ENCODE peak calls at places on chromosomes 16 and 17, in four cellular contexts. D is psoas muscle, B is small intestine, U is Panc1. M is an unnamed sample.

GRCh38 chr17:29645516-29646051 is 22.9 kb upstream of the CORO6 start:
- DNase-seq in D (peak; percentile 90), B (no peak), U (no peak), M (peak; percentile 93)

GRCh38 chr17:31074772-31075538 is 19.8 kb upstream of the NF1 start:
- DNase-seq in D (no peak), B (no peak), U (no peak), M (no peak)

GRCh38 chr16:77290451-77291110 is 91.4 kb downstream of the SYCE1L start:
- DNase-seq in D (no peak), B (no peak), U (no peak), M (no peak)

GRCh38 chr17:82315703-82316358 is 1.6 kb downstream of the CD7 start:
- DNase-seq in D (no peak), B (peak; percentile 39), U (no peak), M (no peak)

GRCh38 chr17:32497431-32498205 is 10.8 kb downstream of the CDK5R1 start:
- DNase-seq in D (peak; percentile 55), B (no peak), U (no peak), M (no peak)

GRCh38 chr16:2150418-2151187 is 2.2 kb downstream of the RAB26 start:
- DNase-seq in D (no peak), B (peak; percentile 61), U (no peak), M (no peak)

GRCh38 chr17:71936977-71937376 is 183.8 kb upstream of the SOX9 start:
- DNase-seq in D (no peak), B (no peak), U (no peak), M (no peak)

GRCh38 chr16:80806957-80807356 is 2.6 kb upstream of the CDYL2 start:
- DNase-seq in D (no peak), B (no peak), U (no peak), M (no peak)

GRCh38 chr17:79065105-79065670 is 9.4 kb upstream of the ENGASE start:
- DNase-seq in D (no peak), B (peak; percentile 77), U (no peak), M (no peak)

GRCh38 chr17:40903129-40903847 is 18.2 kb upstream of the KRT20 start:
- DNase-seq in D (no peak), B (peak; percentile 95), U (no peak), M (no peak)

GRCh38 chr17:43769426-43769825 is 9.4 kb downstream of the DUSP3 start:
- DNase-seq in D (no peak), B (no peak), U (no peak), M (no peak)

GRCh38 chr17:7413346-7413985 is 5.8 kb downstream of the NLGN2 start:
- DNase-seq in D (peak; percentile 46), B (no peak), U (no peak), M (no peak)

GRCh38 chr17:78623541-78623940 is 46.3 kb upstream of the DNAH17 start:
- DNase-seq in D (no peak), B (no peak), U (no peak), M (no peak)

GRCh38 chr17:69043098-69043497 is 17.6 kb downstream of the ABCA9 start:
- DNase-seq in D (no peak), B (peak; percentile 20), U (no peak), M (no peak)

GRCh38 chr17:69050999-69051775 is 9.5 kb downstream of the ABCA9 start:
- DNase-seq in D (no peak), B (no peak), U (no peak), M (no peak)

GRCh38 chr17:69048634-69049033 is 12.1 kb downstream of the ABCA9 start:
- DNase-seq in D (no peak), B (no peak), U (no peak), M (no peak)

GRCh38 chr17:69046130-69046807 is 14.5 kb downstream of the ABCA9 start:
- DNase-seq in D (no peak), B (no peak), U (no peak), M (no peak)

GRCh38 chr17:69047368-69048263 is 13.1 kb downstream of the ABCA9 start:
- DNase-seq in D (peak; percentile 70), B (peak; percentile 93), U (no peak), M (peak; percentile 84)
- H3K4me3 ChIP-seq in D (no peak overlapping the region), B (no peak overlapping the region), U (no peak overlapping the region), M (no peak overlapping the region)

GRCh38 chr17:17694229-17695081 is 13.2 kb downstream of the RAI1 start:
- DNase-seq in D (peak; percentile 84), B (peak; percentile 60), U (no peak), M (peak; percentile 82)

GRCh38 chr17:17691468-17692263 is 10.4 kb downstream of the RAI1 start:
- DNase-seq in D (no peak), B (no peak), U (no peak), M (no peak)

GRCh38 chr17:17693955-17694228 is 12.6 kb downstream of the RAI1 start:
- DNase-seq in D (no peak), B (no peak), U (no peak), M (no peak)

GRCh38 chr17:17693253-17693954 is 12.1 kb downstream of the RAI1 start:
- DNase-seq in D (peak; percentile 75), B (peak; percentile 40), U (no peak), M (no peak)

GRCh38 chr17:17692353-17693252 is 11.3 kb downstream of the RAI1 start:
- DNase-seq in D (no peak), B (peak; percentile 38), U (no peak), M (no peak)
- H3K27ac ChIP-seq in D (peak overlapping the region; percentile 93), B (no peak overlapping the region), U (peak overlapping the region; percentile 99), M (peak overlapping the region; percentile 97)

GRCh38 chr16:50273888-50274770 is 7.8 kb downstream of the ADCY7 start:
- DNase-seq in D (peak; percentile 59), B (peak; percentile 32), U (no peak), M (no peak)
- H3K4me3 ChIP-seq in D (peak overlapping the region; percentile 30), B (no peak overlapping the region), U (no peak overlapping the region), M (peak overlapping the region; percentile 29)

GRCh38 chr16:4517812-4518211 is 20.8 kb downstream of the CDIP1 start:
- DNase-seq in D (no peak), B (no peak), U (no peak), M (no peak)

GRCh38 chr16:4518281-4518680 is 20.3 kb downstream of the CDIP1 start:
- DNase-seq in D (no peak), B (no peak), U (no peak), M (no peak)

GRCh38 chr16:4520913-4521312 is 17.7 kb downstream of the CDIP1 start:
- DNase-seq in D (no peak), B (no peak), U (no peak), M (no peak)

GRCh38 chr16:4521971-4522623 is 16.5 kb downstream of the CDIP1 start:
- DNase-seq in D (peak; percentile 80), B (no peak), U (no peak), M (no peak)

GRCh38 chr16:4519274-4520058 is 19.1 kb downstream of the CDIP1 start:
- DNase-seq in D (no peak), B (no peak), U (no peak), M (no peak)
- H3K27ac ChIP-seq in D (no peak overlapping the region), B (no peak overlapping the region), U (no peak overlapping the region), M (no peak overlapping the region)

DNA sequence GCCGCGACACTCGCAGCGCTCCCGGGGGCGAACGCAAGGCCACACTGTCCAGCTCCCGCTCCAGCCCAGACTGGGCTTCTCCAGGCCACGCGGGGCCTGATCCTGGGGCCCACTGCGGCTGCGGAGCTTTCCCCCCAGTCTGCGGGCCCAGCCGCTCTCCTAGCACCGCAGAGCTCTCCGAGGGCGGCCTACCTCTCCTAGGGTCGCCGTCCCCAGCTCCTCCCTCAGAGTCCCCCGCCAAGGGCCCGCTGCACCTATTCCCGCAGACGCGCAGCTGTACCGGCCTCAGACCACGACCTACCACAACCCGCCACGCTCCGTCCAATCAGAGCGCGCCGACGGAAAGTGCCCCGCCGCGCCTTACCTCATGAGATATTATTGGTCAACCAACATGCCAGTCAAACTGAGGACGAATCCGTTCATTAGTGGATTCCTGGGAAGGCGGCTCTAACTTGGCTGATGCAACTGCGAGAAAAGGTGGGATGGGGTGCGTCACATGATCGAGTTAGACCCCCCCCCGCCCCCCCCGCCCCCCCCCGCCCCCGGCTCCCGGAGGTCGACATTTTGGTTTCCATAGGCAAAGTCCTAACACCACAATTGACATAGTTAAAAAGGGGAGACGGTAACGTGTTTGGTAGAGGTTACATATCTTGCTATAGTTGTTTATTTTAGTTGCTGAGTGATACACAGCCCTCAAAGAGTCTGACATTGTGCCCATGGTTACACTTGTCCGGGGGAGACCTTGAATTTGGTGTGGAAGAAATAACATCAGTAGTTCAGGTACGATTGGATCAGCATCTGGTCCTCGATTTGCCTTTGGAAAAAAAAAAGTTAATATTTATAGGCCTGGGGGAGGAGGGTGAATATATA is at the start of gene AARS1:
- DNase-seq in D (peak; percentile 97), B (peak; percentile 99), U (peak; percentile 92), M (peak; percentile 99)
- H3K4me3 ChIP-seq in D (peak within 1 kb of the TSS; percentile 88), B (peak within 1 kb of the TSS; percentile 93), U (peak within 1 kb of the TSS; percentile 94), M (peak within 1 kb of the TSS; percentile 89)

GRCh38 chr17:39769974-39770587 is 32.3 kb downstream of the GRB7 start:
- DNase-seq in D (no peak), B (peak; percentile 48), U (peak; percentile 13), M (no peak)

GRCh38 chr17:39765159-39765558 is 27.4 kb downstream of the GRB7 start:
- DNase-seq in D (no peak), B (no peak), U (no peak), M (no peak)

GRCh38 chr17:39765766-39766165 is 28.0 kb downstream of the GRB7 start:
- DNase-seq in D (no peak), B (no peak), U (no peak), M (no peak)

GRCh38 chr17:39763046-39763800 is 25.5 kb downstream of the GRB7 start:
- DNase-seq in D (no peak), B (no peak), U (no peak), M (no peak)

DNA sequence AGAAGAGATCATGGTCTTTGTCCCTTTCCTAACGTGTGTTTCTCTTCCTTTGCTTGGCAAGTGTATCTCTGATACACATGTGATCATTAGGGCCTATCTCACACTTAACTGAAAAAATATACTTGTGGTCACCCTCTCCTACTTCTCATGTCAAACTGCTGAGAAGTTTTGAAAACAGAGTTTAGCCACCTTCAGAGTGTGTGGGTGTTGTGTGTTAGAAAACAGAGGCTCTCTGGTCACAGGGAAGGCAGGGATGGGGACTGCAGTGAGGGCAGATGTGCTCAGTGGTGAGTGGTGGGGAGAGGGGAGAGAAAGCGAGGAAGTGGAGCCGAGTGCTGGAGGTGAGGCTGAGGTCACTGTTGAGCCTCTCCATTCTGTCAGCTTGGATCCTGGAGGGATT is 29.4 kb downstream of the GRB7 start:
- DNase-seq in D (no peak), B (no peak), U (no peak), M (no peak)
- H3K27ac ChIP-seq in D (no peak overlapping the region), B (peak overlapping the region; percentile 2), U (no peak overlapping the region), M (no peak overlapping the region)

GRCh38 chr17:48816774-48817590 is at the start of gene TTLL6:
- DNase-seq in D (peak; percentile 82), B (peak; percentile 92), U (no peak), M (peak; percentile 87)
- H3K4me3 ChIP-seq in D (peak within 1 kb of the TSS; percentile 59), B (peak within 1 kb of the TSS; percentile 24), U (peak within 1 kb of the TSS; percentile 63), M (peak within 1 kb of the TSS; percentile 53)

GRCh38 chr17:76561799-76562268 is 22.0 kb downstream of the PRCD start:
- DNase-seq in D (no peak), B (no peak), U (no peak), M (no peak)
- H3K27ac ChIP-seq in D (peak overlapping the region; percentile 86), B (no peak overlapping the region), U (peak overlapping the region; percentile 99), M (peak overlapping the region; percentile 65)

GRCh38 chr16:10889880-10890279 is 12.9 kb downstream of the CIITA start:
- DNase-seq in D (no peak), B (no peak), U (no peak), M (no peak)
- H3K4me3 ChIP-seq in D (no peak overlapping the region), B (no peak overlapping the region), U (no peak overlapping the region), M (no peak overlapping the region)

GRCh38 chr16:86585821-86586611 is 7.7 kb downstream of the FOXL1 start:
- DNase-seq in D (no peak), B (no peak), U (no peak), M (no peak)
- H3K27ac ChIP-seq in D (peak overlapping the region; percentile 36), B (no peak overlapping the region), U (peak overlapping the region; percentile 97), M (peak overlapping the region; percentile 55)

M was measured in right atrium auricular region.